ENCODE peak calls at places on chromosomes 6 and 20, in nine cellular contexts. One of them, this sample, is unnamed.

GRCh38 chr6:14386263-14386981 is 268.9 kb downstream of the CD83 start:
- DNase-seq in Panc1: no peak
- DNase-seq in right cardiac atrium: no peak
- DNase-seq in keratinocyte: no peak
- DNase-seq in left lung: no peak
- DNase-seq in tibial artery: no peak
- DNase-seq in GM23338: no peak
- DNase-seq in SJSA1: no peak
- DNase-seq in thoracic aorta: no peak
- DNase-seq in this sample: no peak

GRCh38 chr6:34947561-34947960 is 58.5 kb downstream of the ANKS1A start:
- DNase-seq in tibial artery: no peak
- DNase-seq in right cardiac atrium: no peak
- DNase-seq in thoracic aorta: no peak
- DNase-seq in GM23338: no peak
- DNase-seq in left lung: no peak
- DNase-seq in keratinocyte: no peak
- DNase-seq in Panc1: no peak
- DNase-seq in SJSA1: no peak
- DNase-seq in this sample: no peak

GRCh38 chr6:43834528-43835145 is 64.6 kb downstream of the VEGFA start:
- DNase-seq in Panc1: no peak
- DNase-seq in right cardiac atrium: no peak
- DNase-seq in tibial artery: no peak
- DNase-seq in keratinocyte: no peak
- DNase-seq in SJSA1: no peak
- DNase-seq in left lung: no peak
- DNase-seq in thoracic aorta: no peak
- DNase-seq in GM23338: no peak
- DNase-seq in this sample: no peak

GRCh38 chr6:3440911-3441310 is 15.9 kb downstream of the SLC22A23 start:
- DNase-seq in Panc1: no peak
- DNase-seq in tibial artery: no peak
- DNase-seq in left lung: no peak
- DNase-seq in SJSA1: no peak
- DNase-seq in GM23338: no peak
- DNase-seq in thoracic aorta: no peak
- DNase-seq in right cardiac atrium: no peak
- DNase-seq in keratinocyte: no peak
- DNase-seq in this sample: no peak

GRCh38 chr20:17437251-17437650 is 93.9 kb downstream of the BFSP1 start:
- DNase-seq in SJSA1: no peak
- DNase-seq in GM23338: no peak
- DNase-seq in left lung: no peak
- DNase-seq in keratinocyte: no peak
- DNase-seq in tibial artery: no peak
- DNase-seq in thoracic aorta: no peak
- DNase-seq in right cardiac atrium: no peak
- DNase-seq in Panc1: no peak
- DNase-seq in this sample: no peak

GRCh38 chr6:117270960-117271507 is 5.7 kb downstream of the VGLL2 start:
- DNase-seq in keratinocyte: no peak
- DNase-seq in thoracic aorta: no peak
- DNase-seq in SJSA1: no peak
- DNase-seq in right cardiac atrium: no peak
- DNase-seq in GM23338: no peak
- DNase-seq in left lung: no peak
- DNase-seq in tibial artery: no peak
- DNase-seq in Panc1: no peak
- DNase-seq in this sample: no peak

GRCh38 chr6:49636368-49637332 is at the start of gene RHAG:
- DNase-seq in SJSA1: no peak
- DNase-seq in thoracic aorta: no peak
- DNase-seq in GM23338: no peak
- DNase-seq in keratinocyte: no peak
- DNase-seq in tibial artery: no peak
- DNase-seq in right cardiac atrium: no peak
- DNase-seq in left lung: no peak
- DNase-seq in Panc1: no peak
- DNase-seq in this sample: no peak

GRCh38 chr6:35089935-35090505 is 51.1 kb downstream of the TCP11 start:
- DNase-seq in SJSA1: peak; percentile 32
- DNase-seq in left lung: no peak
- DNase-seq in right cardiac atrium: no peak
- DNase-seq in GM23338: no peak
- DNase-seq in Panc1: no peak
- DNase-seq in keratinocyte: no peak
- DNase-seq in tibial artery: no peak
- DNase-seq in thoracic aorta: no peak
- DNase-seq in this sample: no peak

GRCh38 chr20:50399003-50399916 is 110.9 kb upstream of the PTPN1 start:
- DNase-seq in right cardiac atrium: peak; percentile 93
- DNase-seq in GM23338: no peak
- DNase-seq in tibial artery: peak; percentile 88
- DNase-seq in Panc1: no peak
- DNase-seq in keratinocyte: no peak
- DNase-seq in SJSA1: no peak
- DNase-seq in thoracic aorta: peak; percentile 87
- DNase-seq in left lung: peak; percentile 81
- DNase-seq in this sample: no peak

GRCh38 chr6:1893470-1894130 is 283.9 kb downstream of the FOXC1 start:
- DNase-seq in left lung: no peak
- DNase-seq in Panc1: no peak
- DNase-seq in thoracic aorta: no peak
- DNase-seq in GM23338: peak; percentile 69
- DNase-seq in right cardiac atrium: no peak
- DNase-seq in tibial artery: no peak
- DNase-seq in SJSA1: no peak
- DNase-seq in keratinocyte: no peak
- DNase-seq in this sample: no peak

GRCh38 chr20:1330075-1330830 is 1.3 kb upstream of the SDCBP2 start:
- DNase-seq in GM23338: no peak
- DNase-seq in right cardiac atrium: peak; percentile 74
- DNase-seq in SJSA1: no peak
- DNase-seq in tibial artery: peak; percentile 48
- DNase-seq in left lung: peak; percentile 57
- DNase-seq in Panc1: no peak
- DNase-seq in keratinocyte: no peak
- DNase-seq in thoracic aorta: no peak
- DNase-seq in this sample: no peak

GRCh38 chr6:55293116-55293515 is 34.2 kb upstream of the GFRAL start:
- DNase-seq in keratinocyte: no peak
- DNase-seq in SJSA1: no peak
- DNase-seq in thoracic aorta: no peak
- DNase-seq in right cardiac atrium: no peak
- DNase-seq in tibial artery: no peak
- DNase-seq in left lung: no peak
- DNase-seq in GM23338: peak; percentile 67
- DNase-seq in Panc1: no peak
- DNase-seq in this sample: no peak

GRCh38 chr20:63567382-63568169 is 6.5 kb downstream of the HELZ2 start:
- DNase-seq in SJSA1: no peak
- DNase-seq in left lung: peak; percentile 81
- DNase-seq in Panc1: no peak
- DNase-seq in thoracic aorta: no peak
- DNase-seq in tibial artery: no peak
- DNase-seq in keratinocyte: no peak
- DNase-seq in right cardiac atrium: no peak
- DNase-seq in GM23338: no peak
- DNase-seq in this sample: no peak

DNA sequence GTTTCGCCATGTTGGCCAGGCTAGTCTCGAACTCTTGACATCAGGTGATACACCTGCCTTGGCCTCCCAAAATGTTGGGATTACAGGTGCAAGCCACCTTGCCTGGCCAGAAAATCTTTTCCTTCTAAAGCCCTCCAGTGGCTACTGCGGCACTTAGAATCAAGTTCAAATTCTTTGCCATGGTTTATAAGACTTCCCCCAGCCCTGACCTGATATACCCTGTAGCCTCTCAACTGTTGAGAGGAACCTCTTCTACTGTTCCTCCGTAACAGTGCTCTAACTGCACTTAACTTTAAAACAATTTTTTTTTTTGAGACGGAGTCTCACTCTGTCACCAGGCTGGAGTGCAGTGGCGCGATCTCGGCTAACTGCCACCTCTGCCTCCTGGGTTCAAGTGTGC is 235.6 kb downstream of the BCAS1 start:
- DNase-seq in Panc1: no peak
- DNase-seq in SJSA1: no peak
- DNase-seq in tibial artery: no peak
- DNase-seq in left lung: no peak
- DNase-seq in GM23338: no peak
- DNase-seq in keratinocyte: no peak
- DNase-seq in right cardiac atrium: no peak
- DNase-seq in thoracic aorta: no peak
- DNase-seq in this sample: no peak
- H3K4me1 ChIP-seq in Panc1: peaks cover 15% of the 10 kb centered on the region
- H3K4me1 ChIP-seq in SJSA1: peaks cover 23% of the 10 kb centered on the region
- H3K4me1 ChIP-seq in tibial artery: peaks cover 8% of the 10 kb centered on the region
- H3K4me1 ChIP-seq in left lung: no peaks in the 10 kb centered on the region
- H3K4me1 ChIP-seq in GM23338: peaks cover 8% of the 10 kb centered on the region
- H3K4me1 ChIP-seq in keratinocyte: peaks cover 16% of the 10 kb centered on the region
- H3K4me1 ChIP-seq in right cardiac atrium: no peaks in the 10 kb centered on the region
- H3K4me1 ChIP-seq in thoracic aorta: peaks cover 8% of the 10 kb centered on the region
- H3K4me1 ChIP-seq in this sample: no peaks in the 10 kb centered on the region

DNA sequence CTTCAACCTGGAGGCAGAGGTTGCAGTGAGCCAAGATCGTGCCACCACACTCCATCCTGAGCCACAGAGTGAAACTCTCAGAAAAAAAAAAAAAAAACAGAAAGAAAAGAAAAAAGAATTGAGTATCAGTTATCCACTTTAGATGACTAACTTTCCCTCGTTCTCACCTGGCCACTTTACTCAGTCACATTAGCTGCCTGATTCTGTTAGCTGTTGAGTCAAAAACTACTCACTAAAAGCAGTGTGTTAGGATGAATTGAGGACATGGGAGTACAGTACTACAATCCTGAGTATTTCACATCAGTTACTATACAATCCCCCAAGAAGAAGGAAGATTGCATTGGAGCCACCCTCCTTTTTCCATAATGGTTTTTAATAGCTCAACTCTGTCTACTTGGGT is 114.6 kb downstream of the ADAT2 start:
- DNase-seq in Panc1: no peak
- DNase-seq in keratinocyte: peak; percentile 38
- DNase-seq in left lung: no peak
- DNase-seq in tibial artery: no peak
- DNase-seq in SJSA1: no peak
- DNase-seq in GM23338: no peak
- DNase-seq in right cardiac atrium: no peak
- DNase-seq in thoracic aorta: no peak
- DNase-seq in this sample: no peak
- H3K4me1 ChIP-seq in Panc1: no peaks in the 10 kb centered on the region
- H3K4me1 ChIP-seq in keratinocyte: peaks cover 74% of the 10 kb centered on the region
- H3K4me1 ChIP-seq in left lung: no peaks in the 10 kb centered on the region
- H3K4me1 ChIP-seq in tibial artery: no peaks in the 10 kb centered on the region
- H3K4me1 ChIP-seq in SJSA1: peaks cover 15% of the 10 kb centered on the region
- H3K4me1 ChIP-seq in GM23338: peaks cover 8% of the 10 kb centered on the region
- H3K4me1 ChIP-seq in right cardiac atrium: no peaks in the 10 kb centered on the region
- H3K4me1 ChIP-seq in thoracic aorta: peaks cover 6% of the 10 kb centered on the region
- H3K4me1 ChIP-seq in this sample: peaks cover 2% of the 10 kb centered on the region

DNA sequence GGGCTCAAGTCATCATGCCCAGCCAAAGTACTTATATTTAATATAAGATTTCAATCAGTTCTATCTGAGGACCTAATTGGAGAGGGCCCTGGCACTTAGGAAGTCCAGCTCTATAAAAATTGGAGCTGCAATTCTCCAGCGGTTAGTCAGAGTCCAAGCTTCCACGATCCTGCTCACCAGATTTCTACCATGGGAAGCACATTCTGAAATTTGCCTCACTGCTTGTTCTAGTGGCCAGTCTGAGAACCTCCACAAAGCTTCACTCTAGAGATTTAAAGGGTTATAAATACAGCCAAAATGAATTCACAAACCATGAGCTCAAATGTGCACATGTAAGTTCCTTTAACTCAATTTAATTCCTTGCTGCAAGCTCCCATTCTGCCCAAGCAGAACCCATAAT is 33.5 kb downstream of the PNLDC1 start:
- DNase-seq in left lung: no peak
- DNase-seq in keratinocyte: no peak
- DNase-seq in GM23338: no peak
- DNase-seq in tibial artery: no peak
- DNase-seq in thoracic aorta: no peak
- DNase-seq in Panc1: no peak
- DNase-seq in SJSA1: no peak
- DNase-seq in right cardiac atrium: no peak
- DNase-seq in this sample: no peak
- H3K4me1 ChIP-seq in left lung: no peaks in the 10 kb centered on the region
- H3K4me1 ChIP-seq in keratinocyte: peaks cover 11% of the 10 kb centered on the region
- H3K4me1 ChIP-seq in GM23338: peaks cover 44% of the 10 kb centered on the region
- H3K4me1 ChIP-seq in tibial artery: peaks cover 21% of the 10 kb centered on the region
- H3K4me1 ChIP-seq in thoracic aorta: peaks cover 24% of the 10 kb centered on the region
- H3K4me1 ChIP-seq in Panc1: no peaks in the 10 kb centered on the region
- H3K4me1 ChIP-seq in SJSA1: no peaks in the 10 kb centered on the region
- H3K4me1 ChIP-seq in right cardiac atrium: no peaks in the 10 kb centered on the region
- H3K4me1 ChIP-seq in this sample: peaks cover 12% of the 10 kb centered on the region

GRCh38 chr20:44598413-44599290 is 16.3 kb downstream of the PKIG start:
- DNase-seq in tibial artery: peak; percentile 53
- DNase-seq in right cardiac atrium: peak; percentile 82
- DNase-seq in keratinocyte: no peak
- DNase-seq in left lung: no peak
- DNase-seq in Panc1: no peak
- DNase-seq in thoracic aorta: no peak
- DNase-seq in GM23338: no peak
- DNase-seq in SJSA1: no peak
- DNase-seq in this sample: no peak

GRCh38 chr20:44599715-44600114 is 17.3 kb downstream of the PKIG start:
- DNase-seq in right cardiac atrium: no peak
- DNase-seq in left lung: no peak
- DNase-seq in tibial artery: peak; percentile 17
- DNase-seq in keratinocyte: no peak
- DNase-seq in GM23338: no peak
- DNase-seq in Panc1: no peak
- DNase-seq in SJSA1: no peak
- DNase-seq in thoracic aorta: no peak
- DNase-seq in this sample: no peak

GRCh38 chr20:44597516-44597915 is 15.1 kb downstream of the PKIG start:
- DNase-seq in Panc1: no peak
- DNase-seq in GM23338: no peak
- DNase-seq in tibial artery: peak; percentile 19
- DNase-seq in keratinocyte: no peak
- DNase-seq in thoracic aorta: no peak
- DNase-seq in right cardiac atrium: no peak
- DNase-seq in SJSA1: no peak
- DNase-seq in left lung: no peak
- DNase-seq in this sample: no peak

GRCh38 chr20:44596876-44597275 is 14.5 kb downstream of the PKIG start:
- DNase-seq in tibial artery: peak; percentile 6
- DNase-seq in left lung: no peak
- DNase-seq in thoracic aorta: no peak
- DNase-seq in Panc1: no peak
- DNase-seq in SJSA1: no peak
- DNase-seq in GM23338: no peak
- DNase-seq in keratinocyte: no peak
- DNase-seq in right cardiac atrium: no peak
- DNase-seq in this sample: no peak

DNA sequence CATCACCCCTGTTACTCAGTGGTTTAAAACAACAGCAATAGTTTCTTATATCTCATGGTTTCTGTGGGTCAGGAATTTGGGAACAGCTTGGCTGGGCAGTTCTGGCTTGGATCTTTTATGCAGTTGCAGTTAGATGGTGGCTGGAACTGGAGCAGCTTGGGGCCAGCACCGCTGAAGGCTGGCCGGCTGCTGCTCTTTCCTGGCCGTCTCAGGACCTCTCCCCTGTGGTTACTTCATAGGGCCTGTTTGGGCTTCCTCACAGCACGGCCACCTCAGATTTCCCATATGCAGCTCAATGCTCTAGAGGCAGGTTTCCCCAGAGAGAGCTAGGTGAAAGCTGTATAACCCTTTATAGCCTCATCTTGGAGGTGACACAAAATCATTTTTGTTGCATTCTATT is 15.6 kb downstream of the PKIG start:
- DNase-seq in GM23338: no peak
- DNase-seq in Panc1: no peak
- DNase-seq in thoracic aorta: no peak
- DNase-seq in tibial artery: peak; percentile 18
- DNase-seq in left lung: no peak
- DNase-seq in keratinocyte: no peak
- DNase-seq in SJSA1: no peak
- DNase-seq in right cardiac atrium: peak; percentile 72
- DNase-seq in this sample: no peak
- H3K4me1 ChIP-seq in GM23338: peaks cover 18% of the 10 kb centered on the region
- H3K4me1 ChIP-seq in Panc1: peaks cover 37% of the 10 kb centered on the region
- H3K4me1 ChIP-seq in thoracic aorta: peaks cover 86% of the 10 kb centered on the region
- H3K4me1 ChIP-seq in tibial artery: peaks cover 95% of the 10 kb centered on the region
- H3K4me1 ChIP-seq in left lung: peaks cover 36% of the 10 kb centered on the region
- H3K4me1 ChIP-seq in keratinocyte: peaks cover 2% of the 10 kb centered on the region
- H3K4me1 ChIP-seq in SJSA1: peaks cover 35% of the 10 kb centered on the region
- H3K4me1 ChIP-seq in right cardiac atrium: peaks cover 56% of the 10 kb centered on the region
- H3K4me1 ChIP-seq in this sample: peaks cover 10% of the 10 kb centered on the region

This sample was measured in iPS DF 6.9.